ENCODE peak calls at places on chromosomes 3 and 15, in ten cellular contexts. W, G, M, R, K, Q, D, Z, B and E are unnamed samples.

GRCh38 chr3:114307222-114307840 is 13.5 kb downstream of the TIGIT start:
- DNase-seq in W (no peak), G (no peak), M (no peak), R (no peak), K (no peak), Q (no peak), D (no peak), Z (no peak), B (no peak), E (no peak)

GRCh38 chr3:15010664-15011063 is 54.5 kb downstream of the MRPS25 start:
- DNase-seq in W (no peak), G (no peak), M (no peak), R (no peak), K (no peak), Q (no peak), D (no peak), Z (no peak), B (no peak), E (no peak)

GRCh38 chr15:94186770-94187331 is 44.5 kb upstream of the MCTP2 start:
- DNase-seq in W (no peak), G (no peak), M (no peak), R (no peak), K (no peak), Q (no peak), D (no peak), Z (no peak), B (no peak), E (no peak)

GRCh38 chr3:154926721-154927120 is 153.4 kb upstream of the MME start:
- DNase-seq in W (no peak), G (peak), M (no peak), R (no peak), K (no peak), Q (no peak), D (no peak), Z (no peak), B (no peak), E (no peak)

GRCh38 chr3:57896046-57896445 is 112.2 kb upstream of the FLNB start:
- DNase-seq in W (no peak), G (no peak), M (no peak), R (no peak), K (no peak), Q (no peak), D (no peak), Z (no peak), B (no peak), E (no peak)

GRCh38 chr3:122609798-122610559 is 32.5 kb downstream of the PARP15 start:
- DNase-seq in W (no peak), G (peak), M (peak), R (no peak), K (peak), Q (peak), D (no peak), Z (no peak), B (no peak), E (peak)

GRCh38 chr3:4898454-4899313 is 80.6 kb upstream of the BHLHE40 start:
- DNase-seq in W (no peak), G (peak), M (peak), R (no peak), K (no peak), Q (no peak), D (no peak), Z (no peak), B (no peak), E (peak)

GRCh38 chr15:90683876-90684275 is 33.3 kb upstream of the BLM start:
- DNase-seq in W (no peak), G (no peak), M (no peak), R (no peak), K (no peak), Q (no peak), D (no peak), Z (no peak), B (no peak), E (no peak)

GRCh38 chr15:82737975-82738374 is 28.3 kb upstream of the AP3B2 start:
- DNase-seq in W (no peak), G (no peak), M (no peak), R (no peak), K (no peak), Q (peak), D (no peak), Z (no peak), B (no peak), E (peak)

GRCh38 chr3:190371152-190371551 is 16.8 kb upstream of the CLDN16 start:
- DNase-seq in W (no peak), G (no peak), M (no peak), R (no peak), K (no peak), Q (no peak), D (no peak), Z (no peak), B (no peak), E (no peak)

GRCh38 chr3:130457681-130458080 is 59.3 kb upstream of the COL6A6 start:
- DNase-seq in W (no peak), G (no peak), M (no peak), R (no peak), K (no peak), Q (peak), D (peak), Z (no peak), B (no peak), E (no peak)

GRCh38 chr15:51814616-51815015 is 14.8 kb upstream of the TMOD3 start:
- DNase-seq in W (no peak), G (peak), M (peak), R (no peak), K (no peak), Q (no peak), D (no peak), Z (no peak), B (no peak), E (no peak)

GRCh38 chr15:20658024-20658423 is 116.4 kb upstream of the GOLGA6L6 start:
- DNase-seq in W (no peak), G (no peak), M (no peak), R (no peak), K (no peak), Q (no peak), D (no peak), Z (no peak), B (peak), E (no peak)

GRCh38 chr3:95084738-95085137 is 1021.9 kb downstream of the NSUN3 start:
- DNase-seq in W (no peak), G (no peak), M (no peak), R (no peak), K (no peak), Q (no peak), D (no peak), Z (no peak), B (no peak), E (no peak)

GRCh38 chr3:196619213-196619612 is 20.3 kb upstream of the NRROS start:
- DNase-seq in W (no peak), G (no peak), M (no peak), R (no peak), K (no peak), Q (no peak), D (no peak), Z (no peak), B (no peak), E (no peak)

GRCh38 chr3:66272016-66272415 is 51.2 kb downstream of the SLC25A26 start:
- DNase-seq in W (no peak), G (no peak), M (no peak), R (no peak), K (no peak), Q (no peak), D (no peak), Z (no peak), B (no peak), E (no peak)

GRCh38 chr3:51982838-51983577 is at the start of gene ACY1:
- DNase-seq in W (peak), G (peak), M (peak), R (peak), K (peak), Q (peak), D (peak), Z (peak), B (peak), E (peak)

GRCh38 chr3:27544372-27544865 is 60.2 kb upstream of the SLC4A7 start:
- DNase-seq in W (no peak), G (peak), M (peak), R (no peak), K (no peak), Q (peak), D (no peak), Z (no peak), B (no peak), E (peak)

GRCh38 chr15:100759698-100760356 is 119.8 kb upstream of the ALDH1A3 start:
- DNase-seq in W (no peak), G (peak), M (peak), R (no peak), K (no peak), Q (peak), D (peak), Z (peak), B (peak), E (peak)

GRCh38 chr3:150699068-150699635 is 4.6 kb downstream of the ERICH6 start:
- DNase-seq in W (no peak), G (peak), M (peak), R (no peak), K (no peak), Q (peak), D (no peak), Z (no peak), B (no peak), E (peak)

GRCh38 chr3:141486416-141486734 is 452 bp upstream of the RASA2 start:
- DNase-seq in W (peak), G (peak), M (no peak), R (no peak), K (no peak), Q (no peak), D (no peak), Z (no peak), B (no peak), E (peak)

GRCh38 chr3:39384665-39385000 is 1.5 kb downstream of the SLC25A38 start:
- DNase-seq in W (no peak), G (no peak), M (no peak), R (no peak), K (no peak), Q (no peak), D (no peak), Z (no peak), B (no peak), E (no peak)

GRCh38 chr15:71820127-71820526 is 9.8 kb downstream of the NR2E3 start:
- DNase-seq in W (no peak), G (no peak), M (no peak), R (no peak), K (no peak), Q (no peak), D (no peak), Z (no peak), B (no peak), E (no peak)

GRCh38 chr15:27260523-27260922 is 289.5 kb downstream of the GABRG3 start:
- DNase-seq in W (no peak), G (no peak), M (no peak), R (no peak), K (no peak), Q (no peak), D (no peak), Z (no peak), B (no peak), E (no peak)

GRCh38 chr3:102258666-102259227 is 176.1 kb upstream of the ZPLD1 start:
- DNase-seq in W (no peak), G (no peak), M (no peak), R (no peak), K (no peak), Q (no peak), D (no peak), Z (no peak), B (no peak), E (no peak)

GRCh38 chr3:177220136-177220974 is 23.1 kb upstream of the TBL1XR1 start:
- DNase-seq in W (no peak), G (no peak), M (no peak), R (no peak), K (no peak), Q (no peak), D (no peak), Z (no peak), B (no peak), E (no peak)

GRCh38 chr3:4680227-4680691 is 187.1 kb downstream of the ITPR1 start:
- DNase-seq in W (no peak), G (peak), M (no peak), R (no peak), K (no peak), Q (peak), D (no peak), Z (no peak), B (no peak), E (no peak)

GRCh38 chr3:152760024-152760563 is 74.8 kb upstream of the P2RY1 start:
- DNase-seq in W (no peak), G (no peak), M (no peak), R (no peak), K (no peak), Q (no peak), D (no peak), Z (no peak), B (no peak), E (no peak)

GRCh38 chr3:43958005-43958770 is 267.4 kb downstream of the ABHD5 start:
- DNase-seq in W (no peak), G (no peak), M (peak), R (no peak), K (no peak), Q (no peak), D (peak), Z (no peak), B (no peak), E (no peak)

GRCh38 chr15:93459396-93459795 is 370.4 kb upstream of the RGMA start:
- DNase-seq in W (no peak), G (no peak), M (no peak), R (no peak), K (no peak), Q (no peak), D (no peak), Z (no peak), B (peak), E (no peak)

GRCh38 chr3:21055015-21055414 is 696.0 kb downstream of the ZNF385D start:
- DNase-seq in W (no peak), G (no peak), M (no peak), R (no peak), K (no peak), Q (peak), D (no peak), Z (no peak), B (no peak), E (no peak)

GRCh38 chr3:115100172-115100571 is 46.9 kb downstream of the ZBTB20 start:
- DNase-seq in W (peak), G (peak), M (peak), R (no peak), K (peak), Q (peak), D (peak), Z (no peak), B (no peak), E (peak)

GRCh38 chr3:188197388-188197847 is 43.5 kb downstream of the LPP start:
- DNase-seq in W (no peak), G (peak), M (no peak), R (no peak), K (no peak), Q (peak), D (no peak), Z (no peak), B (no peak), E (peak)

GRCh38 chr15:82159922-82160321 is 102.6 kb downstream of the EFL1 start:
- DNase-seq in W (no peak), G (peak), M (peak), R (no peak), K (peak), Q (peak), D (no peak), Z (no peak), B (peak), E (peak)

DNA sequence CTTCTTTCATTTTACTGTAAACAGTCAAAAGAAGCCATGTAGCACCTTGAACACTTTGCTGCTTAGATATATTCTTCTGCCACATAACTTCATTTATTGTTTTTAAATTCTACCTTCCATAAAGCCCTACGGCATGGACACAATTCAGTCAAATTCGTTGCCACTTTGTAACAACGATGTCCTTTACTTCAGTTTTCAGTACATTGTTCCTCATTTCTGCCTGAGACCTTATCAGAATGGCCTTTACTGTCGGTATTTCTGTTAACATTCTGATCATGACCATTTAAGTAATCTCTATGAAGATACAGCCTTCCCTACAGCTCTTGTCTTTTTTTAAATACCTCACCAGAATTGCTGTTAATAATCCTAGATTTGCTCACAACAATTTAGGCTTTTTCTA is 466.9 kb downstream of the NAALADL2 start:
- DNase-seq in W (no peak), G (no peak), M (no peak), R (no peak), K (no peak), Q (no peak), D (no peak), Z (no peak), B (no peak), E (no peak)
- TF ChIP-seq CTCF in W (no peak), G (no peak), M (no peak), R (no peak), K (no peak), Q (no peak), D (no peak), Z (no peak), B (no peak), E (no peak)

GRCh38 chr15:80234883-80235282 is 17.1 kb downstream of the CTXND1 start:
- DNase-seq in W (peak), G (no peak), M (peak), R (no peak), K (no peak), Q (peak), D (no peak), Z (peak), B (no peak), E (peak)
- TF ChIP-seq CTCF in W (peak), G (peak), M (peak), R (no peak), K (peak), Q (peak), D (peak), Z (peak), B (peak), E (peak)

GRCh38 chr3:128317698-128318231 is 148.9 kb downstream of the DNAJB8 start:
- DNase-seq in W (no peak), G (no peak), M (peak), R (no peak), K (no peak), Q (peak), D (peak), Z (no peak), B (no peak), E (no peak)

GRCh38 chr3:128319107-128319506 is 147.6 kb downstream of the DNAJB8 start:
- DNase-seq in W (no peak), G (no peak), M (no peak), R (no peak), K (no peak), Q (no peak), D (peak), Z (no peak), B (no peak), E (no peak)

GRCh38 chr3:128317101-128317697 is 149.5 kb downstream of the DNAJB8 start:
- DNase-seq in W (no peak), G (no peak), M (no peak), R (no peak), K (no peak), Q (peak), D (no peak), Z (no peak), B (no peak), E (no peak)

GRCh38 chr3:128319741-128320141 is 146.9 kb downstream of the DNAJB8 start:
- DNase-seq in W (no peak), G (no peak), M (no peak), R (no peak), K (no peak), Q (no peak), D (no peak), Z (no peak), B (no peak), E (no peak)

GRCh38 chr3:128318275-128318920 is 148.3 kb downstream of the DNAJB8 start:
- DNase-seq in W (no peak), G (no peak), M (no peak), R (no peak), K (no peak), Q (no peak), D (peak), Z (no peak), B (no peak), E (no peak)
- TF ChIP-seq CTCF in W (no peak), G (no peak), M (no peak), R (no peak), K (no peak), Q (no peak), D (no peak), Z (no peak), B (no peak), E (no peak)

GRCh38 chr3:127690823-127691452 is 18.2 kb downstream of the ABTB1 start:
- DNase-seq in W (no peak), G (peak), M (peak), R (no peak), K (no peak), Q (peak), D (peak), Z (no peak), B (peak), E (peak)
- TF ChIP-seq CTCF in W (no peak), G (peak), M (peak), R (no peak), K (peak), Q (peak), D (peak), Z (no peak), B (peak), E (peak)

DNA sequence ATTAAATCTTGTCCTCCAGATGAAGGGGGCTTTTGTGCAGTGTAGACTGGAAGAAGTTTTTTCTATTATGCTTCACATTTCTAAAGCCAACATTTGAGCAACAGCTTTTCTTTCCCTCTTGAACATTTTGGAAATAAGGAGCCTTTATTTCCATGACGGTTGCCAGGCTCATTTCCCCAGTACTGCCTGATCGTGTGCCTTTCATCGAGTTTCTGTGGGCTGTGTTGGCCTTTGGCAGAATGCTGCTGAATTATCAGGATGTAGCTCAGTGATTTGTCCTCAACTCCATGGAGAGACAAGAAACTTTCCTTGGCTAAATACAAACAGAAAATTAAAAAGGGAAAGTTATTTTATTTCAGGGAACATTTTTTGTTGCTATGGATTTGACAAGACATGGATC is 314.8 kb upstream of the LRRC3B start:
- DNase-seq in W (no peak), G (no peak), M (no peak), R (no peak), K (no peak), Q (no peak), D (no peak), Z (no peak), B (no peak), E (no peak)
- TF ChIP-seq CTCF in W (no peak), G (no peak), M (no peak), R (no peak), K (no peak), Q (no peak), D (no peak), Z (no peak), B (no peak), E (no peak)

GRCh38 chr3:118941236-118941635 is 93.4 kb downstream of the IGSF11 start:
- DNase-seq in W (no peak), G (no peak), M (no peak), R (no peak), K (no peak), Q (no peak), D (no peak), Z (no peak), B (no peak), E (no peak)
- TF ChIP-seq CTCF in W (no peak), G (no peak), M (no peak), R (no peak), K (no peak), Q (no peak), D (no peak), Z (no peak), B (no peak), E (no peak)

GRCh38 chr3:24067483-24067882 is 122.4 kb downstream of the NR1D2 start:
- DNase-seq in W (no peak), G (peak), M (no peak), R (no peak), K (no peak), Q (peak), D (no peak), Z (no peak), B (no peak), E (no peak)

GRCh38 chr3:24072193-24072592 is 127.1 kb downstream of the NR1D2 start:
- DNase-seq in W (no peak), G (no peak), M (no peak), R (no peak), K (no peak), Q (no peak), D (no peak), Z (no peak), B (no peak), E (no peak)

DNA sequence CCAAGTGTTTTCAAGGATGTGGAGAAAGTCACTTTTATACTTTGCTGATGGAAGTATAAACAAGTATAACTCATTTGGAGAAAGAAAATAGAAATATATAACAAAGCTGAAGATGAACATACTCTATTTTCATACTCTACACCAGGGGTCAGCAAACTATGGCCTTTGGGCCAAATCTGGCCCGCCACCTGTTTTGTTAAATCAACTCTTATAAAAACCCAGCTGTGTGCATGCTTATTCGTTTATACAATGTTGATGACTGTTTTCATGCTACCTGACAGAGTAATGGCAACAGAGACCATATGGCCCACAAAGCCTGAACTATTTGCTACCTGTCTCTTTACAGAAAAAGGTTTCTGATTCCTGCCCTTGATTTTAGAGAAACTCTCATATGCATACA is 124.0 kb downstream of the NR1D2 start:
- DNase-seq in W (no peak), G (no peak), M (peak), R (no peak), K (no peak), Q (peak), D (no peak), Z (no peak), B (no peak), E (peak)
- TF ChIP-seq CTCF in W (no peak), G (no peak), M (peak), R (no peak), K (no peak), Q (peak), D (peak), Z (no peak), B (peak), E (peak)

GRCh38 chr3:26015752-26016151 is 225.9 kb downstream of the OXSM start:
- DNase-seq in W (no peak), G (no peak), M (no peak), R (no peak), K (no peak), Q (no peak), D (no peak), Z (no peak), B (no peak), E (no peak)
- TF ChIP-seq CTCF in W (no peak), G (no peak), M (no peak), R (no peak), K (no peak), Q (no peak), D (no peak), Z (no peak), B (no peak), E (no peak)